ENCODE peak calls at places on chromosome 1, in ten cellular contexts. M, V, G, C, Q, U, F, O, J and T are unnamed samples.

GRCh38 chr1:174222166-174222949 is 63.0 kb downstream of the RABGAP1L start:
- DNase-seq in M (no peak), V (peak; percentile 73), G (no peak), C (no peak), Q (peak; percentile 100), U (peak; percentile 82), F (no peak), O (peak; percentile 59), J (no peak), T (peak; percentile 98)

GRCh38 chr1:196160066-196160795 is 448.0 kb downstream of the KCNT2 start:
- DNase-seq in M (no peak), V (peak; percentile 86), G (no peak), C (no peak), Q (peak; percentile 88), U (peak; percentile 82), F (no peak), O (peak; percentile 4), J (no peak), T (peak; percentile 88)

GRCh38 chr1:72137665-72138064 is 144.7 kb downstream of the NEGR1 start:
- DNase-seq in M (no peak), V (no peak), G (no peak), C (no peak), Q (no peak), U (no peak), F (no peak), O (no peak), J (no peak), T (no peak)

GRCh38 chr1:29124366-29125236 is 898 bp upstream of the TMEM200B start:
- DNase-seq in M (peak; percentile 69), V (peak; percentile 82), G (peak; percentile 47), C (peak; percentile 92), Q (no peak), U (peak; percentile 60), F (peak; percentile 43), O (peak; percentile 74), J (peak; percentile 92), T (peak; percentile 35)

GRCh38 chr1:2393471-2393877 is 1.8 kb downstream of the RER1 start:
- DNase-seq in M (peak; percentile 50), V (no peak), G (no peak), C (no peak), Q (no peak), U (no peak), F (no peak), O (no peak), J (no peak), T (no peak)

GRCh38 chr1:65688848-65689247 is 103.8 kb upstream of the PDE4B start:
- DNase-seq in M (no peak), V (no peak), G (no peak), C (no peak), Q (no peak), U (no peak), F (no peak), O (no peak), J (no peak), T (no peak)

GRCh38 chr1:234840843-234841242 is 230.9 kb upstream of the IRF2BP2 start:
- DNase-seq in M (no peak), V (no peak), G (no peak), C (no peak), Q (no peak), U (no peak), F (no peak), O (no peak), J (no peak), T (no peak)

GRCh38 chr1:71038942-71039341 is 8.7 kb downstream of the PTGER3 start:
- DNase-seq in M (no peak), V (no peak), G (no peak), C (no peak), Q (no peak), U (no peak), F (no peak), O (no peak), J (no peak), T (no peak)

DNA sequence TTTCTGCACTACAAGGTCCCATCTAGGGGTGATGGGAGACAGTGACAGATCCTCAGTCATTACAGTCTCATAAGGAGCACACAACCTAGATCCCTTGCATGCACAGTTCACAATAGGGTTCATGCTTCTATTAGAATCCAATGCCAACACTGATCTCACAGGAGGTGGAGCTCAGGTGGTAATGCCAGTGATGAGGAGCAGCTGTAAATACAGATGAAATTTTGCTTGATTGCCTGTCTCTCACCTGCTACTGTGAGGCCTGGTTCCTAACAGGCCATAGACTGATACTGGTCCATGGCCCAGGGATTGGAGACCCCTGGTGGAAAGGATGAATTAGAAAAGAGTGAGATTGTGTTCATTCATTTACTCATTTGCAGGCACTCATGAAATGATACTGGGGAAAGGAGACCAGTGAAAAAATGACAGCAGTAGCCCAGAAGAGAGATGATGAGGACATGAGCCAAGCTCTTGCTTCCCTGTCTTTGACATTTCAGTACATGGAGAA is 251.6 kb upstream of the DUSP10 start:
- DNase-seq in M (no peak), V (no peak), G (no peak), C (peak; percentile 13), Q (no peak), U (no peak), F (no peak), O (no peak), J (no peak), T (no peak)
- TF ChIP-seq CTCF in M (no peak), V (no peak), G (no peak), C (peak; percentile 33), Q (no peak), U (no peak), F (no peak), O (peak; percentile 20), J (no peak), T (no peak)

GRCh38 chr1:229270547-229271447 is at the start of gene RAB4A:
- DNase-seq in M (peak; percentile 92), V (peak; percentile 80), G (peak; percentile 69), C (peak; percentile 86), Q (peak; percentile 59), U (peak; percentile 81), F (peak; percentile 54), O (peak; percentile 87), J (peak; percentile 89), T (peak; percentile 85)

GRCh38 chr1:229271448-229272120 is 673 bp downstream of the RAB4A start:
- DNase-seq in M (peak; percentile 50), V (peak; percentile 35), G (peak; percentile 36), C (peak; percentile 51), Q (peak; percentile 27), U (peak; percentile 38), F (no peak), O (peak; percentile 36), J (no peak), T (peak; percentile 24)

GRCh38 chr1:229273507-229274232 is 2.8 kb downstream of the RAB4A start:
- DNase-seq in M (no peak), V (peak; percentile 29), G (no peak), C (no peak), Q (no peak), U (no peak), F (no peak), O (peak; percentile 25), J (no peak), T (no peak)

GRCh38 chr1:229275005-229275404 is 4.1 kb downstream of the RAB4A start:
- DNase-seq in M (no peak), V (no peak), G (no peak), C (no peak), Q (no peak), U (no peak), F (no peak), O (no peak), J (no peak), T (no peak)

DNA sequence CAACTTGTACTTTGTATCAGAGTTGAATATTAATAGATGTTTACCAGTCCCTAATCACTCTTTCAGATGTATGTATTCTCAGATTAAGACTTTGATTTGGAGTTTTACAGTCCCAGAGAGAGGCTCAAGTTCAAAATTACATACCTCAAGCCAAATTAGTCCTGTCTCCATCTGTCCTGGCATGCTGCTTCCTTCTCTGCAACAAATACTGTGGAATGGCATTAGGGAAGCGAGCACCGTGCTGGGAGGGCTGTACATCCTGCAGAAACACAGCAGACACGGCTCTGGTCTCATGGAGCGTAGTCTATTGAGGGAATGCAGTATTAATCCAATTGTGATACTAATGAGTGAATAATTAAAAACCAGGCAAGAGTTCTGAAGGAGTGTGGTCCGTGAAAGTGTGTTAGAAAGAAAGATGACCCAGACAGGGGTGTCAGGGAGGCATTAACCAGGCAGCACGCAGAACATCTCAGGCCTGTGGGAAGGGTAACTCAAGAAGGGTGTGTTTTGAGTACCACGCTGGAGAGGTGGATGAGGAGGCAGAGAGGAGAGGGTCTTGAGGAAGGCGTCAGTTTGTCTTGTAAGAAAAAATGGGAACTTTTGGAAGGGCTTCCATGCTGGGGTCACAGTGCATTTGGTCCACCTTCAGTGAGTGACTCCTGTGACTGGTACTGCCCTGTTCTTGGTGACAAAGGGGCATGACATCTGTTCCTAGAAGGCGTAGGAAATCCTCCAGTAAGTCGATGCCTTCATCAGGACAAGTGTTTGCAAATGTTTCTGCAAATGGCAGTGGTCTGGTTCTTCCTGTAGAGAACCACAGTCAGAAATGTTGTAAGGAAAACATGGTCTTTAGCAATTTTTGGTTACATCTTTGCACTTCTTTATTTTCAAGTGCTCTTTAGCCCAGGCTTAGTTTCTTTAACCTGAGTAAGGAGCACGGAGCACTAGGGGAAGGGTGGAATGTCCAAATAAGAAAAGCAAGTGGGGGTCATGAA is 1.6 kb downstream of the RAB4A start:
- DNase-seq in M (no peak), V (no peak), G (no peak), C (no peak), Q (peak; percentile 33), U (no peak), F (no peak), O (no peak), J (no peak), T (peak; percentile 43)
- H3K4me3 ChIP-seq in M (peak overlapping the region; percentile 90), V (peak overlapping the region; percentile 87), G (peak overlapping the region; percentile 84), C (peak overlapping the region; percentile 90), Q (peak overlapping the region; percentile 47), U (peak overlapping the region; percentile 87), F (no peak overlapping the region), O (peak overlapping the region; percentile 84), J (peak overlapping the region; percentile 97), T (peak overlapping the region; percentile 80)

DNA sequence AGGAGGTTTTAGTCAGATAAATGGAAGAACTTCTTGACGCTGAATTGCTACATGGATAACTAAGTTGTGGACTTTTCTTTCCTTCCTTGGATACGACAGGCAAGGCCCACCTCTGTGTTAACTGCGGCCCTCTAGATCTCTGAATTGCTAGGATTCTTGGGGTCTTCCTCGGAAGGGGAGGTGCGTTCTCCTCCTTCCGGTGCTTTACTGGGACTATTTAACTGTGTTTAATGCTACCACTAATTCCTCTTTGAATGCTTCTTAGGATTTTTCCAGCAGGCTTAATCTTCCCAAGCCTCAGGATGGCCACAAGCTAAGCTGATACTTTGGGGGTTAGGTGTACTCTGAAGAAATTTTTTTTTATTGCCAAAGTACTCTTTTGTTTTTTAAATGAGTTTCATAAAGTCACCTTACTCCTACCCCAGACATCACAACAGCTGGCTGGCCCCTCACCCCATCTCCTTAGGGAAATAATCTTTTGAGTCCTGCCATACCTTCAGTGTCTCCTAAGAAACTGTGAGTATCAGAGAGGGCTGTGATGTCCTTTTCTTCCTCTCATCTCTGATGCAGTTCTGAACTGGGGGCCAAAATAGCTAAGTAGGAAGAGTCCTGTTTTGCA is 21.4 kb downstream of the KIRREL1 start:
- DNase-seq in M (no peak), V (no peak), G (no peak), C (peak; percentile 63), Q (no peak), U (no peak), F (no peak), O (no peak), J (no peak), T (no peak)
- TF ChIP-seq CTCF in M (no peak), V (no peak), G (no peak), C (no peak), Q (no peak), U (no peak), F (no peak), O (no peak), J (no peak), T (no peak)

GRCh38 chr1:225835752-225836151 is 25.8 kb downstream of the EPHX1 start:
- DNase-seq in M (no peak), V (peak; percentile 90), G (no peak), C (no peak), Q (no peak), U (peak; percentile 17), F (no peak), O (no peak), J (no peak), T (no peak)

GRCh38 chr1:225838793-225839192 is 28.9 kb downstream of the EPHX1 start:
- DNase-seq in M (no peak), V (no peak), G (no peak), C (no peak), Q (no peak), U (no peak), F (no peak), O (no peak), J (no peak), T (no peak)

GRCh38 chr1:225830823-225831222 is 20.9 kb downstream of the EPHX1 start:
- DNase-seq in M (no peak), V (no peak), G (no peak), C (no peak), Q (no peak), U (no peak), F (no peak), O (no peak), J (no peak), T (no peak)

GRCh38 chr1:225840223-225840610 is 30.3 kb downstream of the EPHX1 start:
- DNase-seq in M (no peak), V (no peak), G (no peak), C (no peak), Q (no peak), U (no peak), F (no peak), O (no peak), J (no peak), T (no peak)

DNA sequence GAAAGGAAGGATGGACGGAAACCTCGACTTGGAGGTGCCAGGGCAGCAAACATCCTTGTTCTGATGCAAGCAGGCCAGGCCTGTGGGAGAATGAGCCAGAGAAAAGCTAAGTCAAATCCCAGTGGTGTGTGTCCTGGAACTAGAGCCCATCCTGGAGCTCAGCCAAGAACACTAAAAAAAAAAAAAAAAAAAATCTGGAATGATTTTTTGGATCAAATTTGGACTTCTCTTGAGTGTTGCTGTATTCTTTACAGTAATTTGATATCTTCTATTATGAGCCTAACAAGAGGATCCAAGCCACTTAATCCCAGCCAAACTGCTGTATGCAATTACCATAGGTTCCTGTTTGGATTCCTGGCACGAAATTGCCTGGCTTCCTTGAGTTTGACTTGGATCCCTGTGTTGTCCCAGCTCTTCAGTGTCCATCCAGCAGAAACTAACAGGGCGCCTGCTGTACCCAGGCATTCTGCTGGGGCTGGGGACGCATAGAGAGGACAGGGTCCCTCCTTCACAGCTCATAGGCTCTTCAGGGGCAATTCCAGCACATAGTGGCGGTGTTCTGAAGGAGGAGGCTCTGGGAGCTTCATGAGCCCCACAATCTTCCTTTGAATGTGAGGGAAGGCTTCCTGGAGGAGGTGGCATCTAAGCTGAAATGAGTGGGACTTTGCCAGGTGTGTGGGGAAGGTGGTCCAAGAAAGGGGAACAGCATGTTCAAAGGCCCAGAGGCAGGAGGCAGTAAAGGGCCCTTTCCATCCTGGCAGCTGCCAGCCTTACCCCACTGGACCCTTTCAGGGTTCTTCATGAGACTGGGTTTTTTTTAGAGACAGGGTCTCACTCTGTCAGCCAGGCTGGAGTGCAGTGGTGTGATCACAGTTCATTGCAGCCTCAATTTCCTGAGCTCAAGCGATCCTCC is 24.7 kb downstream of the EPHX1 start:
- DNase-seq in M (no peak), V (peak; percentile 98), G (no peak), C (no peak), Q (no peak), U (peak; percentile 52), F (no peak), O (peak; percentile 46), J (peak; percentile 91), T (no peak)
- H3K4me3 ChIP-seq in M (no peak overlapping the region), V (no peak overlapping the region), G (no peak overlapping the region), C (no peak overlapping the region), Q (no peak overlapping the region), U (no peak overlapping the region), F (no peak overlapping the region), O (no peak overlapping the region), J (no peak overlapping the region), T (no peak overlapping the region)